ENCODE peak calls at places on chromosomes 5 and 9, in ten cellular contexts. A, Z, J, R, U, G, D, M, X and F are unnamed samples.
A peak's percentile ranks its signal among the peaks of the same experiment; 100 is the strongest.

GRCh38 chr5:142492781-142493281 is 168.0 kb upstream of the SPRY4 start:
- DNase-seq in D (no peak), A (no peak), U (no peak), M (no peak), X (no peak), J (peak; percentile 41), R (no peak), G (no peak), Z (no peak), F (no peak)

GRCh38 chr5:178209334-178210072 is 5.2 kb downstream of the HNRNPAB start:
- DNase-seq in X (no peak), A (no peak), R (no peak), M (no peak), U (peak; percentile 47), J (no peak), G (no peak), D (no peak), Z (no peak), F (no peak)

GRCh38 chr9:128101231-128101641 is 26.3 kb downstream of the PTGES2 start:
- DNase-seq in X (no peak), J (no peak), D (no peak), U (no peak), M (peak; percentile 31), Z (no peak), A (no peak), G (no peak), R (peak; percentile 39), F (no peak)

GRCh38 chr5:43469671-43470396 is 13.8 kb downstream of the TMEM267 start:
- DNase-seq in U (no peak), A (no peak), R (no peak), D (no peak), G (no peak), M (no peak), X (no peak), Z (no peak), J (no peak), F (no peak)

GRCh38 chr9:128203024-128203841 is at the start of gene DNM1:
- DNase-seq in D (no peak), J (peak; percentile 54), G (no peak), X (no peak), A (peak; percentile 69), Z (peak; percentile 62), M (peak; percentile 72), R (peak; percentile 80), U (no peak), F (peak; percentile 75)

GRCh38 chr5:125277494-125278154 is 531.2 kb upstream of the ZNF608 start:
- DNase-seq in A (no peak), J (peak; percentile 94), G (no peak), U (no peak), Z (peak; percentile 63), R (no peak), X (peak; percentile 70), D (peak; percentile 87), M (no peak), F (no peak)

GRCh38 chr5:14165375-14166091 is 22.4 kb downstream of the TRIO start:
- DNase-seq in D (peak; percentile 90), U (no peak), G (no peak), R (no peak), X (no peak), M (no peak), Z (peak; percentile 90), A (no peak), J (peak; percentile 95), F (no peak)

GRCh38 chr9:87109182-87109581 is 161.9 kb upstream of the GAS1 start:
- DNase-seq in Z (no peak), J (peak; percentile 36), G (no peak), U (no peak), R (no peak), A (no peak), X (no peak), D (no peak), M (no peak), F (no peak)

GRCh38 chr5:142667808-142668207 is 18.1 kb downstream of the FGF1 start:
- DNase-seq in G (no peak), D (no peak), J (no peak), X (no peak), A (no peak), Z (no peak), R (no peak), U (no peak), M (no peak), F (no peak)

GRCh38 chr5:36177715-36178556 is 26.0 kb downstream of the SKP2 start:
- DNase-seq in R (no peak), J (peak; percentile 65), Z (peak; percentile 56), X (peak; percentile 26), A (no peak), D (peak; percentile 10), M (no peak), U (no peak), G (no peak), F (no peak)

GRCh38 chr5:57600321-57600720 is 117.7 kb upstream of the ACTBL2 start:
- DNase-seq in J (peak; percentile 49), D (no peak), U (no peak), R (no peak), G (no peak), M (no peak), A (no peak), Z (no peak), X (no peak), F (no peak)

GRCh38 chr9:93536167-93536566 is 40.2 kb upstream of the PHF2 start:
- DNase-seq in G (no peak), U (no peak), Z (no peak), D (no peak), R (no peak), X (no peak), A (no peak), J (no peak), M (no peak), F (no peak)

GRCh38 chr9:126934441-126934840 is 19.9 kb downstream of the RALGPS1 start:
- DNase-seq in X (no peak), U (no peak), D (no peak), R (no peak), M (no peak), A (no peak), Z (no peak), G (no peak), J (no peak), F (no peak)

GRCh38 chr5:38576442-38576841 is 20.0 kb upstream of the LIFR start:
- DNase-seq in R (no peak), G (peak; percentile 38), J (no peak), X (no peak), M (no peak), U (no peak), Z (no peak), A (peak; percentile 67), D (no peak), F (no peak)

GRCh38 chr5:28216939-28217360 is 1178.6 kb upstream of the CDH9 start:
- DNase-seq in U (no peak), D (no peak), R (no peak), J (no peak), A (no peak), M (no peak), Z (no peak), X (no peak), G (no peak), F (no peak)

DNA sequence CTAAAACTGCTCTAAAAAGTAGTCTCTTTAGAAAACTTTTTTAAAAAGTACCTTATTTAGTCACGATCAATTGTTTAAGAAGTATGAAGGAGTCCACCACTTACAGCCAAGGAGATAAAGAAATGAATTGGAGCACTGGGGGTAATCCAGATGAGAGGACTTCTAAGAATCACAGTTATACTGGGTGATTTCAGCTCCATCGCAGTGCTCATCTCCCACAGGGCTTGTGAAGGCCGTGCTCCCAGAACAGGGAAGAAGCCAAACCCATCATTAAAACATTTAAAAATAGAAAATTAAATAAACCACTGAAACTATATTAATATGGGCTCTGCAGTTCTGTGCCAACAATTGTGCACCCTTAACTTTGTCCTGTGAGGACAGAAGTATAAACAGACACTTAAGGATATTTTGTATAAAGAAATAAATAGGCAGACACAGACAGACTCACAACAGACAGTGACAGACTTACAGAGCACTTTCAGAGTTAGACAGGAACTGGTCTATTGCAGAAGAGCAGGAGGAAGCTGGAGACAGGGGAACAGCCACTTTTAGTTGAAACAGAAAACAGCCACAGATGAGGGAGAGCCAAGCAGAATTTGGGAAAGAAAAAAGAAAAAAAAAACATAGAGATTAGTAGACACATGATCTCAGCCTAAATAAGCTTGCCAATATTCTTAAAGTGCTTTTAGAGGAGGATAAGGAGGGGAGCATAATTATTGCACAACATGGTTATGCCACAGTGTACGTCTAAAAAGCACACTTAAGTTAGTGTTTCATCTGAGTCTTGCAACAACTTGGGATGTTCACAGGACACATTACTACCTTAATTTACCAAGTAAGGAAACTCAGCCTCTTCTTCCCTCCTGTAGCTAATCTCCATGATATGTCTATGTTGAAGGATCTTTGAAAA is 81.9 kb downstream of the FBXO38 start:
- DNase-seq in R (no peak), D (no peak), M (no peak), X (no peak), Z (no peak), G (no peak), J (no peak), U (no peak), A (no peak), F (no peak)
- H3K4me3 ChIP-seq in R (no peak overlapping the region), D (no peak overlapping the region), M (no peak overlapping the region), X (no peak overlapping the region), Z (no peak overlapping the region), G (no peak overlapping the region), J (no peak overlapping the region), U (no peak overlapping the region), A (no peak overlapping the region), F (no peak overlapping the region)

DNA sequence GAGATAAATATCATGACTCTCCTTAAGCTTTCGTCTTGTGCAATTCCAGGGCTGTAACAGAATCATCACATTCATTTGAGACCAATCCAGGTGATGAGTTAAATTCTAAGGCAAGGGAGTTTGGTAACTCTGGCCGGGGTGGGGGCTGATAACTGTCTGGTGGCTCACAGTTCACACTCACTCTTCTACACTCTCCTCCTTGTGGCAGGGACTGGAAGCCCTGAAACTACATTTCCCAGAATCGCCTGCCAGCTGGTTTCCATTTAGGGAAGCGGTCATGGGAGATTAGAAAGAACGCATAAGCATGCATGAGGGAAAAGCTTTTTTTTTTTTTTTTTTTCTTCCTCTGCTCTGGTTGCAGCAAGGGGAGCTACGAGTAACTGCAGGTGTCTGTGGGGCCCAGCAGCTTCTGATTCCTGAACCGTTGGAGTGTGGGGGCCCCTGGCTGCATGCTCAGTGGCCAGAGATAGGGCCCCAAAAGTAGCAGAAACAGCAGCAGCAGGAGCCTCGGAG is 154.8 kb upstream of the TBC1D2 start:
- DNase-seq in M (no peak), Z (no peak), U (no peak), A (no peak), D (no peak), X (peak; percentile 16), R (no peak), G (no peak), J (peak; percentile 80), F (no peak)
- TF ChIP-seq CTCF in M (peak; percentile 11), Z (no peak), U (no peak), A (no peak), D (peak; percentile 26), X (peak; percentile 24), R (no peak), G (no peak), J (peak; percentile 33), F (peak; percentile 4)

GRCh38 chr5:108687599-108688220 is 60.0 kb upstream of the FER start:
- DNase-seq in U (no peak), Z (no peak), A (no peak), D (no peak), J (no peak), G (no peak), M (no peak), X (no peak), R (no peak), F (no peak)
- H3K4me3 ChIP-seq in U (no peak overlapping the region), Z (no peak overlapping the region), A (no peak overlapping the region), D (no peak overlapping the region), J (no peak overlapping the region), G (no peak overlapping the region), M (no peak overlapping the region), X (no peak overlapping the region), R (no peak overlapping the region), F (no peak overlapping the region)

GRCh38 chr5:67093259-67093658 is 103.3 kb downstream of the CD180 start:
- DNase-seq in U (no peak), M (no peak), R (no peak), J (no peak), A (no peak), D (no peak), Z (no peak), X (no peak), G (no peak), F (no peak)
- TF ChIP-seq CTCF in U (no peak), M (no peak), R (no peak), J (no peak), A (no peak), D (no peak), Z (no peak), X (no peak), G (no peak), F (no peak)